ENCODE peak calls at places on chromosomes 11 and 22, in six cellular contexts. W, S, D, Z, P and L are unnamed samples. For H3K4me1, the result is how much of the 10 kb centered on the place peaks cover.

GRCh38 chr22:33467718-33468117 is 409.5 kb upstream of the SYN3 start:
- DNase-seq in W (no peak), S (no peak), D (no peak), Z (no peak), P (no peak), L (no peak)

GRCh38 chr11:77771135-77771534 is 49.4 kb downstream of the RSF1 start:
- DNase-seq in W (peak), S (no peak), D (no peak), Z (no peak), P (peak), L (no peak)

GRCh38 chr22:50299724-50300619 is 7.5 kb downstream of the PLXNB2 start:
- DNase-seq in W (no peak), S (no peak), D (peak), Z (no peak), P (no peak), L (peak)

GRCh38 chr11:66228521-66228920 is 39.9 kb upstream of the RAB1B start:
- DNase-seq in W (no peak), S (peak), D (no peak), Z (no peak), P (no peak), L (no peak)

GRCh38 chr11:118928870-118929495 is 3.3 kb upstream of the BCL9L start:
- DNase-seq in W (peak), S (no peak), D (peak), Z (no peak), P (no peak), L (peak)

GRCh38 chr22:43957871-43958270 is 2.6 kb downstream of the SAMM50 start:
- DNase-seq in W (peak), S (no peak), D (no peak), Z (no peak), P (no peak), L (no peak)

GRCh38 chr11:100735949-100736675 is 49.0 kb downstream of the ARHGAP42 start:
- DNase-seq in W (peak), S (no peak), D (no peak), Z (no peak), P (no peak), L (no peak)

GRCh38 chr22:26848244-26848920 is 191.0 kb downstream of the MIAT start:
- DNase-seq in W (peak), S (no peak), D (no peak), Z (peak), P (no peak), L (no peak)

GRCh38 chr11:106156290-106156937 is 79.0 kb downstream of the AASDHPPT start:
- DNase-seq in W (peak), S (no peak), D (peak), Z (no peak), P (no peak), L (peak)

GRCh38 chr11:123301696-123302400 is 106.8 kb upstream of the CLMP start:
- DNase-seq in W (peak), S (peak), D (peak), Z (peak), P (peak), L (peak)

GRCh38 chr11:46348986-46349401 is 1.7 kb downstream of the DGKZ start:
- DNase-seq in W (no peak), S (no peak), D (no peak), Z (no peak), P (peak), L (no peak)

GRCh38 chr11:47099213-47099917 is 77.3 kb downstream of the ARFGAP2 start:
- DNase-seq in W (peak), S (no peak), D (peak), Z (no peak), P (no peak), L (peak)

GRCh38 chr11:118223576-118223975 is 1.2 kb downstream of the JAML start:
- DNase-seq in W (no peak), S (no peak), D (no peak), Z (no peak), P (no peak), L (no peak)

GRCh38 chr11:72373163-72373562 is 61.2 kb downstream of the CLPB start:
- DNase-seq in W (no peak), S (peak), D (no peak), Z (no peak), P (no peak), L (no peak)

GRCh38 chr11:125300791-125301218 is 136.3 kb downstream of the PKNOX2 start:
- DNase-seq in W (peak), S (no peak), D (no peak), Z (peak), P (no peak), L (no peak)

GRCh38 chr22:37664249-37665101 is 6.0 kb downstream of the PDXP start:
- DNase-seq in W (no peak), S (no peak), D (no peak), Z (no peak), P (no peak), L (peak)

GRCh38 chr11:131745405-131745804 is 375.0 kb downstream of the NTM start:
- DNase-seq in W (peak), S (no peak), D (no peak), Z (no peak), P (no peak), L (no peak)

GRCh38 chr22:49052023-49052538 is 775.6 kb downstream of the BRD1 start:
- DNase-seq in W (peak), S (no peak), D (peak), Z (no peak), P (peak), L (peak)
- H3K4me3 ChIP-seq in W (no peak), S (no peak), D (peak), Z (peak), P (peak), L (no peak)

GRCh38 chr11:67437082-67437821 is at the start of gene PTPRCAP:
- DNase-seq in W (no peak), S (no peak), D (no peak), Z (peak), P (peak), L (peak)
- H3K27ac ChIP-seq in W (no peak), S (no peak), D (peak), Z (peak), P (peak), L (peak)

GRCh38 chr11:64776425-64776824 is 1.9 kb downstream of the SF1 start:
- DNase-seq in W (no peak), S (no peak), D (no peak), Z (no peak), P (no peak), L (no peak)
- H3K4me1 ChIP-seq in W (under half), S (under half), D (under half), Z (half or more), P (half or more), L (under half)

DNA sequence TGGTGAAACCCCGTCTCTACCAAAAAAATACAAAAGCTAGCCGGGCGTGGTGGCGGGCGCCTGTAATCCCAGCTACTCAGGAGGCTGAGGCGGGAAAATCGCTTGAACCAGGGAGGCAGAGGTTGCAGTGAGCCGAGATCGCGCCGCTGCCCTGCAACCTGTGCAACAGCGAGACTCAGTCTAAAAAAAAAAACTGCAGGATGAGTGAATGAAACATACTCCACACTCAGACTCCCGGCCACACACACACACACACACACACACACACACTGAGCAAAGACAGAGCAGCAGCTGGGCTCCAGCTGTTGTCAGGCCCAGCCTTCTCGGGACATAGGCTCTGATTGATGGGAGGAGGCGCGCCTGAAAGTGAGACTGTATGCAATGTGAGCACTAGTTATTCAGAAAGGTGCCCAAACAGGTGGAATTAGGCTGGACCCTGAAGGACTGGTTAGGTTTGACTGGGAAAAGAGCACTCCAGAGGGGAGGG is 1.5 kb upstream of the PLEKHA7 start:
- DNase-seq in W (peak), S (no peak), D (no peak), Z (no peak), P (no peak), L (no peak)
- H3K4me3 ChIP-seq in W (no peak), S (no peak), D (no peak), Z (no peak), P (no peak), L (no peak)

GRCh38 chr11:129605815-129606214 is 209.8 kb upstream of the TMEM45B start:
- DNase-seq in W (no peak), S (no peak), D (no peak), Z (no peak), P (no peak), L (no peak)
- H3K27ac ChIP-seq in W (no peak), S (no peak), D (no peak), Z (no peak), P (no peak), L (no peak)